ENCODE peak calls at places on chromosomes 6 and 20, in five cellular contexts. N is hepatocyte, Y is OCI-LY7, S is cardiac muscle cell, E is lower lobe of right lung. P is an unnamed sample. For H3K4me1, the result is how much of the 10 kb centered on the place peaks cover.

GRCh38 chr6:158018370-158018771 is 36.7 kb downstream of the SYNJ2 start:
- DNase-seq in S (no peak), Y (no peak), N (no peak), E (no peak), P (peak)

GRCh38 chr20:3010985-3011723 is 32.3 kb upstream of the GNRH2 start:
- DNase-seq in E (no peak), Y (no peak), N (no peak), S (no peak), P (peak)

GRCh38 chr20:18527836-18528235 is 20.1 kb downstream of the SEC23B start:
- DNase-seq in N (no peak), S (no peak), Y (no peak), E (no peak), P (peak)

GRCh38 chr20:10671221-10671849 is 2.5 kb downstream of the JAG1 start:
- DNase-seq in N (peak), E (peak), Y (peak), S (peak), P (peak)

GRCh38 chr6:170362121-170362520 is 55.6 kb downstream of the FAM120B start:
- DNase-seq in E (no peak), N (no peak), Y (no peak), S (no peak), P (no peak)

GRCh38 chr6:83921315-83921714 is 61.8 kb downstream of the CYB5R4 start:
- DNase-seq in N (no peak), S (no peak), E (no peak), Y (no peak), P (no peak)

GRCh38 chr20:7113577-7114466 is 346.3 kb downstream of the BMP2 start:
- DNase-seq in N (peak), E (no peak), S (peak), Y (peak), P (peak)

GRCh38 chr6:21281366-21281765 is 312.2 kb upstream of the SOX4 start:
- DNase-seq in S (no peak), Y (no peak), N (peak), E (no peak), P (peak)

GRCh38 chr6:42368156-42368555 is 83.6 kb downstream of the TRERF1 start:
- DNase-seq in S (no peak), E (no peak), N (no peak), Y (no peak), P (no peak)

GRCh38 chr6:29678114-29678513 is 2.8 kb downstream of the ZFP57 start:
- DNase-seq in Y (no peak), N (no peak), S (no peak), E (no peak), P (no peak)

GRCh38 chr20:23145281-23145700 is 59.2 kb upstream of the CD93 start:
- DNase-seq in S (no peak), Y (no peak), N (no peak), E (no peak), P (peak)

GRCh38 chr6:74287932-74288331 is 591.9 kb downstream of the CD109 start:
- DNase-seq in Y (no peak), N (no peak), E (no peak), S (no peak), P (no peak)

GRCh38 chr6:24666097-24666615 is 543 bp downstream of the TDP2 start:
- DNase-seq in N (peak), S (peak), Y (peak), E (peak), P (peak)
- H3K4me1 ChIP-seq in N (under half), S (under half), Y (under half), E (under half), P (under half)

GRCh38 chr20:62814060-62814708 is 2.7 kb upstream of the COL9A3 start:
- DNase-seq in S (no peak), N (no peak), E (no peak), Y (no peak), P (no peak)
- H3K4me1 ChIP-seq in S (under half), N (under half), E (under half), Y (under half), P (under half)

GRCh38 chr6:1738682-1739081 is 129.0 kb downstream of the FOXC1 start:
- DNase-seq in N (no peak), E (no peak), S (no peak), Y (no peak), P (no peak)
- H3K4me1 ChIP-seq in N (under half), E (under half), S (under half), Y (half or more), P (under half)

GRCh38 chr6:163547287-163547686 is 132.8 kb downstream of the QKI start:
- DNase-seq in E (no peak), S (no peak), N (no peak), Y (no peak), P (no peak)
- H3K4me1 ChIP-seq in E (under half), S (under half), N (under half), Y (under half), P (under half)

P was measured in mesenchymal stem cell.